ENCODE peak calls at places on chromosome X, in eight cellular contexts. S is fibroblast of lung, J is mammary epithelial cell, H is heart right ventricle, T is GM12878, M is iPS DF 6.9, P is WERI-Rb-1, V is neural progenitor cell. N is an unnamed sample.

GRCh38 chrX:19688426-19688825 is 173.1 kb upstream of the MAP3K15 start:
- DNase-seq in S (no peak), H (no peak), M (no peak), V (no peak), P (no peak), J (no peak), T (no peak), N (no peak)

GRCh38 chrX:148871422-148872152 is 371.2 kb downstream of the AFF2 start:
- DNase-seq in M (no peak), S (peak; percentile 95), H (peak; percentile 3), P (no peak), V (no peak), T (no peak), J (peak; percentile 94), N (no peak)

GRCh38 chrX:102651242-102651967 is at the start of gene GPRASP1:
- DNase-seq in S (peak; percentile 50), V (peak; percentile 76), T (no peak), M (no peak), J (no peak), H (peak; percentile 66), P (peak; percentile 67), N (peak; percentile 79)

GRCh38 chrX:144896323-144896722 is 351.0 kb upstream of the SPANXN1 start:
- DNase-seq in P (no peak), M (no peak), S (no peak), V (peak; percentile 3), J (peak; percentile 24), T (no peak), H (no peak), N (no peak)

GRCh38 chrX:142204522-142205433 is at the start of gene MAGEC2:
- DNase-seq in P (no peak), S (no peak), V (no peak), M (no peak), H (no peak), T (no peak), J (no peak), N (no peak)

GRCh38 chrX:128816919-128817318 is 706.4 kb downstream of the SMARCA1 start:
- DNase-seq in S (no peak), H (no peak), V (peak; percentile 67), M (peak; percentile 7), J (no peak), P (peak; percentile 9), T (no peak), N (no peak)

GRCh38 chrX:88613338-88613737 is 133.7 kb upstream of the CPXCR1 start:
- DNase-seq in J (no peak), P (no peak), M (peak; percentile 11), T (no peak), S (no peak), H (no peak), V (peak; percentile 77), N (no peak)

GRCh38 chrX:71671043-71671829 is 3.9 kb downstream of the LOC101059915 start:
- DNase-seq in S (no peak), V (no peak), H (no peak), M (no peak), J (peak; percentile 70), T (no peak), P (no peak), N (no peak)

GRCh38 chrX:38099688-38100087 is 93.3 kb downstream of the SYTL5 start:
- DNase-seq in V (no peak), H (no peak), S (no peak), M (no peak), J (no peak), P (no peak), T (no peak), N (no peak)

GRCh38 chrX:2320580-2321327 is 180.0 kb downstream of the DHRSX start:
- DNase-seq in V (no peak), J (no peak), H (peak; percentile 48), T (no peak), M (no peak), P (peak; percentile 15), S (peak; percentile 6), N (no peak)

GRCh38 chrX:40012800-40013682 is 84.7 kb downstream of the BCOR start:
- DNase-seq in S (peak; percentile 59), M (no peak), P (peak; percentile 65), T (no peak), J (peak; percentile 54), V (peak; percentile 51), H (peak; percentile 75), N (peak; percentile 64)

GRCh38 chrX:120726294-120726693 is 96.4 kb upstream of the C1GALT1C1 start:
- DNase-seq in M (no peak), H (no peak), T (peak; percentile 73), V (no peak), S (no peak), P (no peak), J (no peak), N (no peak)

GRCh38 chrX:17591741-17592110 is 145.6 kb upstream of the SCML1 start:
- DNase-seq in T (no peak), S (peak; percentile 85), J (peak; percentile 72), V (no peak), P (no peak), H (no peak), M (no peak), N (no peak)

GRCh38 chrX:9394212-9394611 is 70.6 kb upstream of the TBL1X start:
- DNase-seq in J (no peak), S (no peak), T (no peak), M (no peak), P (no peak), H (no peak), V (no peak), N (no peak)

GRCh38 chrX:13203281-13203680 is 116.6 kb downstream of the ATXN3L start:
- DNase-seq in H (no peak), P (no peak), J (no peak), S (no peak), M (no peak), V (no peak), T (no peak), N (no peak)

GRCh38 chrX:17413228-17413627 is 38.2 kb downstream of the NHS start:
- DNase-seq in V (no peak), M (no peak), J (peak; percentile 91), H (no peak), S (peak; percentile 94), T (no peak), P (no peak), N (no peak)

GRCh38 chrX:7225338-7225737 is 77.4 kb upstream of the PUDP start:
- DNase-seq in M (no peak), T (no peak), V (no peak), J (no peak), H (no peak), P (no peak), S (no peak), N (no peak)

GRCh38 chrX:3788494-3789233 is 75.2 kb upstream of the PRKX start:
- DNase-seq in V (peak; percentile 4), P (no peak), S (no peak), J (no peak), T (no peak), H (no peak), M (no peak), N (no peak)

GRCh38 chrX:19833034-19833677 is 54.2 kb downstream of the SH3KBP1 start:
- DNase-seq in H (no peak), S (no peak), M (no peak), T (no peak), V (no peak), J (no peak), P (no peak), N (no peak)

GRCh38 chrX:39195156-39195555 is 393.9 kb downstream of the MID1IP1 start:
- DNase-seq in J (no peak), S (no peak), P (peak; percentile 89), H (no peak), M (no peak), V (no peak), T (no peak), N (no peak)

GRCh38 chrX:22800806-22801205 is 199.0 kb upstream of the DDX53 start:
- DNase-seq in J (no peak), T (no peak), H (no peak), S (peak; percentile 12), V (no peak), M (no peak), P (no peak), N (no peak)

DNA sequence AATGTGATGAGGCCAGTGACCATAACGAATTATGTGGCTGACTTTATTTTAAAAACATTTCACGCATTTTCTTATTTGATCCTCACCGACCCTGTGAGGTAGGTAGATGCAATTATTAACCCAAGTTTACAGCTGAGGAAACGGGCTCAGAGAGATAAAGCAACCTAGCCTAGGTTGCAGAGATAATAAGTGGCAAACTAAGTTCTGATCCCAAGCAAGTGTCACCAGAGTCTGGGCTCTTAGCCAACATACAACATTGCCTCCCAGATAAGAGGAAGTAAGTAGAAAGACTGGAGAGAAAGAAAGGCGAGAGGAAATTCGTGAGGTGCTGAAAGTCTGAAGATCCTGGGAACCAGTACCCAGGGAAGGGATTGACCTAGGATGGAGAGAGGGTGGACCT is 77.4 kb upstream of the GPR50 start:
- DNase-seq in V (no peak), P (no peak), H (no peak), J (no peak), S (no peak), M (no peak), T (no peak), N (no peak)
- H3K27ac ChIP-seq in V (no peak overlapping the region), P (no peak overlapping the region), H (no peak overlapping the region), J (no peak overlapping the region), S (no peak overlapping the region), M (no peak overlapping the region), T (no peak overlapping the region), N (no peak overlapping the region)

GRCh38 chrX:104255465-104255864 is 732 bp upstream of the ESX1 start:
- DNase-seq in T (no peak), J (peak; percentile 2), H (no peak), S (no peak), V (no peak), P (no peak), M (no peak), N (no peak)
- H3K27me3 ChIP-seq in T (no peaks in the 10 kb centered on the region), J (peaks cover 27% of the 10 kb centered on the region), H (peaks cover 37% of the 10 kb centered on the region), S (peaks cover 19% of the 10 kb centered on the region), V (peaks cover 100% of the 10 kb centered on the region), P (peaks cover 87% of the 10 kb centered on the region), M (peaks cover 59% of the 10 kb centered on the region), N (peaks cover 40% of the 10 kb centered on the region)

GRCh38 chrX:1029494-1029893 is 183.0 kb downstream of the CRLF2 start:
- DNase-seq in M (no peak), J (no peak), V (no peak), S (no peak), T (no peak), P (no peak), H (no peak), N (no peak)

GRCh38 chrX:1025413-1025812 is 187.0 kb downstream of the CRLF2 start:
- DNase-seq in M (no peak), V (no peak), P (no peak), S (no peak), T (no peak), J (no peak), H (no peak), N (no peak)

GRCh38 chrX:1027680-1028079 is 184.8 kb downstream of the CRLF2 start:
- DNase-seq in P (no peak), T (no peak), S (no peak), J (no peak), H (no peak), V (no peak), M (no peak), N (no peak)

GRCh38 chrX:1027133-1027532 is 185.3 kb downstream of the CRLF2 start:
- DNase-seq in H (no peak), P (no peak), V (no peak), J (no peak), T (peak; percentile 46), M (no peak), S (no peak), N (no peak)

GRCh38 chrX:1026263-1027015 is 186.0 kb downstream of the CRLF2 start:
- DNase-seq in V (no peak), H (no peak), J (no peak), T (peak; percentile 63), S (no peak), P (no peak), M (no peak), N (no peak)
- H3K27ac ChIP-seq in V (no peak overlapping the region), H (no peak overlapping the region), J (no peak overlapping the region), T (peak overlapping the region; percentile 86), S (no peak overlapping the region), P (no peak overlapping the region), M (no peak overlapping the region), N (peak overlapping the region; percentile 40)

GRCh38 chrX:105781794-105782193 is 40.5 kb upstream of the NRK start:
- DNase-seq in S (no peak), P (no peak), T (no peak), H (no peak), J (no peak), V (no peak), M (no peak), N (no peak)
- H3K27me3 ChIP-seq in S (no peaks in the 10 kb centered on the region), P (peaks cover 20% of the 10 kb centered on the region), T (no peaks in the 10 kb centered on the region), H (no peaks in the 10 kb centered on the region), J (peaks cover 2% of the 10 kb centered on the region), V (no peaks in the 10 kb centered on the region), M (no peaks in the 10 kb centered on the region), N (no peaks in the 10 kb centered on the region)

N was measured in left lung.